ENCODE peak calls at places on chromosomes 13 and 19, in five cellular contexts. One of them, this sample, is unnamed.

GRCh38 chr13:57644106-57644505 is 12.6 kb downstream of the PCDH17 start:
- DNase-seq in HepG2: no peak
- DNase-seq in H1: no peak
- DNase-seq in GM12878: no peak
- DNase-seq in K562: no peak
- DNase-seq in this sample: no peak

GRCh38 chr19:21314676-21315075 is 14.5 kb downstream of the ZNF708 start:
- DNase-seq in H1: no peak
- DNase-seq in GM12878: no peak
- DNase-seq in K562: no peak
- DNase-seq in HepG2: no peak
- DNase-seq in this sample: peak; percentile 6

GRCh38 chr19:10701955-10702307 is 692 bp downstream of the QTRT1 start:
- DNase-seq in H1: no peak
- DNase-seq in HepG2: peak; percentile 56
- DNase-seq in GM12878: no peak
- DNase-seq in K562: peak; percentile 68
- DNase-seq in this sample: peak; percentile 82

GRCh38 chr13:38743499-38743898 is 56.6 kb downstream of the FREM2 start:
- DNase-seq in GM12878: no peak
- DNase-seq in K562: no peak
- DNase-seq in H1: no peak
- DNase-seq in HepG2: no peak
- DNase-seq in this sample: no peak

GRCh38 chr19:35641515-35642151 is at the start of gene ETV2:
- DNase-seq in GM12878: no peak
- DNase-seq in K562: peak; percentile 80
- DNase-seq in H1: peak; percentile 80
- DNase-seq in HepG2: no peak
- DNase-seq in this sample: peak; percentile 55

GRCh38 chr13:76635232-76636021 is 250.8 kb downstream of the KCTD12 start:
- DNase-seq in GM12878: no peak
- DNase-seq in K562: no peak
- DNase-seq in HepG2: no peak
- DNase-seq in H1: no peak
- DNase-seq in this sample: no peak

GRCh38 chr13:24267283-24267682 is 42.1 kb upstream of the C1QTNF9 start:
- DNase-seq in H1: no peak
- DNase-seq in HepG2: no peak
- DNase-seq in GM12878: peak; percentile 30
- DNase-seq in K562: no peak
- DNase-seq in this sample: no peak

GRCh38 chr13:60733933-60734332 is 336.9 kb downstream of the TDRD3 start:
- DNase-seq in GM12878: no peak
- DNase-seq in HepG2: no peak
- DNase-seq in K562: no peak
- DNase-seq in H1: no peak
- DNase-seq in this sample: no peak

GRCh38 chr13:44620057-44620456 is 43.9 kb upstream of the TSC22D1 start:
- DNase-seq in HepG2: no peak
- DNase-seq in GM12878: no peak
- DNase-seq in H1: no peak
- DNase-seq in K562: no peak
- DNase-seq in this sample: no peak

GRCh38 chr13:76164290-76164689 is 528.2 kb downstream of the LMO7 start:
- DNase-seq in GM12878: no peak
- DNase-seq in K562: no peak
- DNase-seq in HepG2: no peak
- DNase-seq in H1: no peak
- DNase-seq in this sample: no peak

GRCh38 chr13:111949311-111949710 is 117.6 kb upstream of the SOX1 start:
- DNase-seq in GM12878: no peak
- DNase-seq in H1: peak; percentile 6
- DNase-seq in K562: no peak
- DNase-seq in HepG2: no peak
- DNase-seq in this sample: no peak

GRCh38 chr13:63044617-63045016 is 1629.0 kb upstream of the PCDH20 start:
- DNase-seq in H1: no peak
- DNase-seq in K562: no peak
- DNase-seq in HepG2: no peak
- DNase-seq in GM12878: no peak
- DNase-seq in this sample: no peak

GRCh38 chr13:94251801-94252200 is 227.7 kb downstream of the DCT start:
- DNase-seq in K562: no peak
- DNase-seq in H1: no peak
- DNase-seq in HepG2: no peak
- DNase-seq in GM12878: no peak
- DNase-seq in this sample: no peak

GRCh38 chr13:94641432-94641941 is 39.8 kb downstream of the GPR180 start:
- DNase-seq in GM12878: no peak
- DNase-seq in K562: no peak
- DNase-seq in H1: no peak
- DNase-seq in HepG2: no peak
- DNase-seq in this sample: peak; percentile 26

GRCh38 chr19:14676762-14677161 is 2.1 kb upstream of the ADGRE3 start:
- DNase-seq in HepG2: no peak
- DNase-seq in GM12878: no peak
- DNase-seq in K562: no peak
- DNase-seq in H1: no peak
- DNase-seq in this sample: no peak

GRCh38 chr19:1513492-1514294 is 874 bp upstream of the ADAMTSL5 start:
- DNase-seq in HepG2: no peak
- DNase-seq in GM12878: no peak
- DNase-seq in K562: peak; percentile 90
- DNase-seq in H1: peak; percentile 82
- DNase-seq in this sample: peak; percentile 75

GRCh38 chr13:80345771-80346510 is 5.0 kb upstream of the SPRY2 start:
- DNase-seq in K562: no peak
- DNase-seq in HepG2: no peak
- DNase-seq in H1: no peak
- DNase-seq in GM12878: no peak
- DNase-seq in this sample: no peak

GRCh38 chr13:98333481-98333880 is 156.4 kb upstream of the RNF113B start:
- DNase-seq in HepG2: peak; percentile 25
- DNase-seq in GM12878: no peak
- DNase-seq in K562: no peak
- DNase-seq in H1: no peak
- DNase-seq in this sample: no peak

GRCh38 chr19:29173896-29174295 is 39.1 kb downstream of the UQCRFS1 start:
- DNase-seq in H1: no peak
- DNase-seq in K562: no peak
- DNase-seq in GM12878: no peak
- DNase-seq in HepG2: no peak
- DNase-seq in this sample: no peak

GRCh38 chr19:11373166-11373884 is 1.1 kb upstream of the SWSAP1 start:
- DNase-seq in GM12878: no peak
- DNase-seq in K562: no peak
- DNase-seq in HepG2: no peak
- DNase-seq in H1: no peak
- DNase-seq in this sample: peak; percentile 86

GRCh38 chr19:35549174-35549788 is 3.9 kb downstream of the TMEM147 start:
- DNase-seq in GM12878: no peak
- DNase-seq in H1: peak; percentile 75
- DNase-seq in K562: peak; percentile 69
- DNase-seq in HepG2: peak; percentile 76
- DNase-seq in this sample: peak; percentile 83

GRCh38 chr13:76019421-76020044 is 383.4 kb downstream of the LMO7 start:
- DNase-seq in HepG2: peak; percentile 63
- DNase-seq in K562: no peak
- DNase-seq in H1: peak; percentile 78
- DNase-seq in GM12878: no peak
- DNase-seq in this sample: peak; percentile 11

GRCh38 chr19:1489463-1489971 is 633 bp downstream of the PCSK4 start:
- DNase-seq in HepG2: no peak
- DNase-seq in GM12878: no peak
- DNase-seq in H1: no peak
- DNase-seq in K562: peak; percentile 38
- DNase-seq in this sample: peak; percentile 25

GRCh38 chr19:899363-900301 is 6.3 kb downstream of the RNU6-9 start:
- DNase-seq in GM12878: no peak
- DNase-seq in HepG2: no peak
- DNase-seq in K562: no peak
- DNase-seq in H1: no peak
- DNase-seq in this sample: no peak

GRCh38 chr19:3655402-3656072 is 28.9 kb upstream of the CACTIN start:
- DNase-seq in GM12878: no peak
- DNase-seq in H1: no peak
- DNase-seq in K562: peak; percentile 31
- DNase-seq in HepG2: no peak
- DNase-seq in this sample: peak; percentile 59

GRCh38 chr19:30428281-30428680 is 56.1 kb downstream of the ZNF536 start:
- DNase-seq in K562: no peak
- DNase-seq in HepG2: no peak
- DNase-seq in GM12878: no peak
- DNase-seq in H1: no peak
- DNase-seq in this sample: no peak

GRCh38 chr19:48283908-48284307 is 14.0 kb downstream of the ZNF114 start:
- DNase-seq in GM12878: no peak
- DNase-seq in H1: no peak
- DNase-seq in K562: no peak
- DNase-seq in HepG2: no peak
- DNase-seq in this sample: no peak

GRCh38 chr13:37175996-37176395 is 70.5 kb upstream of the CSNK1A1L start:
- DNase-seq in GM12878: no peak
- DNase-seq in HepG2: no peak
- DNase-seq in H1: no peak
- DNase-seq in K562: no peak
- DNase-seq in this sample: no peak

GRCh38 chr13:102567857-102568256 is 28.9 kb upstream of the TPP2 start:
- DNase-seq in K562: no peak
- DNase-seq in GM12878: no peak
- DNase-seq in HepG2: no peak
- DNase-seq in H1: no peak
- DNase-seq in this sample: no peak

GRCh38 chr19:42293539-42293938 is 8.4 kb upstream of the PRR19 start:
- DNase-seq in K562: no peak
- DNase-seq in GM12878: no peak
- DNase-seq in H1: peak; percentile 67
- DNase-seq in HepG2: no peak
- DNase-seq in this sample: no peak

GRCh38 chr13:41065098-41065497 is 3.8 kb downstream of the WBP4 start:
- DNase-seq in K562: no peak
- DNase-seq in GM12878: no peak
- DNase-seq in H1: no peak
- DNase-seq in HepG2: no peak
- DNase-seq in this sample: no peak

GRCh38 chr13:67736646-67737420 is 506.7 kb upstream of the PCDH9 start:
- DNase-seq in K562: no peak
- DNase-seq in H1: no peak
- DNase-seq in HepG2: peak; percentile 5
- DNase-seq in GM12878: no peak
- DNase-seq in this sample: peak; percentile 3
- TF ChIP-seq EP300 in K562: no peak
- TF ChIP-seq EP300 in H1: peak; percentile 52
- TF ChIP-seq EP300 in HepG2: no peak
- TF ChIP-seq EP300 in GM12878: no peak
- TF ChIP-seq EP300 in this sample: no peak

DNA sequence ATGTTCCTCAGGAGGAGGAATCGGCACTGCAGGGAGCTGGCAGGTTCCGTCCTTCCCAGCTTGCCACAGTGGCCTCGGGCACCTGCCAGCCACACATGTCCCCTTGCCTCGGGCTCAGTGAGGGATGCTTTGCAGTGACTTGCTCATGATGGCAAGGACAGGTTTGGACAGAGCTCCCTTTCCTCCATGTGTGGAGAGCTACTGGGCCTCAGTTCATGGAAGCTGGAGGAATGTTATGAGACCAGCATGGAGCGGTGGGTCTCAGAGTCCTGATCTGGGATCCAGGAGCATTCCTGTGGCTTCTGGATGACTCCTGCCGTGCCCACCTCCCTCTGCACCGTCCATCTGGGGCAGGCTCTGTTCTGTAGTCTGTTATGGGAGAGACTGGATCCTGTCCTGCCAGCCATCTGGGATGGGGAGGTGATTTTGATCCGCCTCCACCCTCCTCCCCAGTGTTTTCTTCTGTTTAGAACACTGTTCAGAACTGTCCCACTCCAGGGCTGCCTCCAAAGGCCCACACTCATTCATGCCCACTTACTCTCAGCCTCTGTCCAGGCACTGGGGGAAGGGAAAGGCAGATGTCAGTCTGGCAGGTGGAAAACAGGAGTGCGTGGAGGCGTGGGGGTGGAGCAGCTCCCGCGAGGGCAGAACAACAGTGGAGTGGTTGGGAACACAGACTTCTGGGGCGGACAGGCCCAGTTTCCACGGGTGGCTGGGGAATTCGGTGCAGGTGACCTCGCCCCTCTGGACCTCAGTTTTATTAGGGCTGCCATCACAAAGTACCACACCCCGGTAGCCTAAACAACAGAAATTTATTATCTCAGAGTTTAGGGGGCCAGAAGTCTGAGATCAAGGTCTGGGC is 59.4 kb downstream of the SIPA1L3 start:
- DNase-seq in H1: no peak
- DNase-seq in K562: no peak
- DNase-seq in HepG2: no peak
- DNase-seq in GM12878: no peak
- DNase-seq in this sample: no peak
- H3K9ac ChIP-seq in H1: no peak overlapping the region
- H3K9ac ChIP-seq in K562: no peak overlapping the region
- H3K9ac ChIP-seq in HepG2: no peak overlapping the region
- H3K9ac ChIP-seq in GM12878: no peak overlapping the region
- H3K9ac ChIP-seq in this sample: no peak overlapping the region

GRCh38 chr13:110405597-110406450 is 98.7 kb downstream of the COL4A2 start:
- DNase-seq in K562: no peak
- DNase-seq in GM12878: no peak
- DNase-seq in H1: no peak
- DNase-seq in HepG2: no peak
- DNase-seq in this sample: no peak
- TF ChIP-seq EP300 in K562: no peak
- TF ChIP-seq EP300 in GM12878: no peak
- TF ChIP-seq EP300 in H1: no peak
- TF ChIP-seq EP300 in HepG2: no peak
- TF ChIP-seq EP300 in this sample: no peak

GRCh38 chr13:32802159-32802558 is 214.1 kb upstream of the KL start:
- DNase-seq in H1: no peak
- DNase-seq in K562: no peak
- DNase-seq in GM12878: no peak
- DNase-seq in HepG2: no peak
- DNase-seq in this sample: no peak
- H3K9ac ChIP-seq in H1: no peak overlapping the region
- H3K9ac ChIP-seq in K562: no peak overlapping the region
- H3K9ac ChIP-seq in GM12878: no peak overlapping the region
- H3K9ac ChIP-seq in HepG2: no peak overlapping the region
- H3K9ac ChIP-seq in this sample: no peak overlapping the region

This sample was measured in SK-N-SH.